ENCODE peak calls at places on chromosomes 12 and 14, in nine cellular contexts. X is HFF-Myc; L is effector memory CD4-positive, alpha-beta T cell; E is stomach; B is transverse colon; J is aorta; Q is astrocyte; M is tibial artery; V is breast epithelium. P is an unnamed sample.

GRCh38 chr14:61103541-61104339 is 122.7 kb downstream of the SLC38A6 start:
- DNase-seq in X (peak), L (no peak), E (no peak), B (peak), J (peak), Q (peak), M (peak), V (no peak), P (no peak)

GRCh38 chr14:54488318-54488645 is 498 bp downstream of the GMFB start:
- DNase-seq in X (no peak), L (no peak), E (no peak), B (no peak), J (no peak), Q (no peak), M (no peak), V (no peak), P (no peak)

GRCh38 chr14:21933681-21934080 is 260.1 kb upstream of the OR4E1 start:
- DNase-seq in X (no peak), L (no peak), E (no peak), B (no peak), J (no peak), Q (no peak), M (no peak), V (no peak), P (no peak)

GRCh38 chr12:47277972-47278448 is 198.3 kb upstream of the AMIGO2 start:
- DNase-seq in X (peak), L (no peak), E (no peak), B (no peak), J (no peak), Q (peak), M (no peak), V (no peak), P (no peak)

GRCh38 chr12:116450406-116450910 is 108.7 kb upstream of the MAP1LC3B2 start:
- DNase-seq in X (no peak), L (no peak), E (no peak), B (no peak), J (no peak), Q (no peak), M (no peak), V (no peak), P (no peak)

GRCh38 chr12:54028324-54029201 is at the start of gene HOXC6:
- DNase-seq in X (no peak), L (no peak), E (no peak), B (no peak), J (no peak), Q (no peak), M (no peak), V (peak), P (no peak)

GRCh38 chr14:95021588-95021987 is 135.7 kb downstream of the DICER1 start:
- DNase-seq in X (no peak), L (no peak), E (no peak), B (no peak), J (no peak), Q (no peak), M (no peak), V (no peak), P (no peak)

GRCh38 chr12:25135531-25136154 is 59.3 kb downstream of the DNAI7 start:
- DNase-seq in X (no peak), L (no peak), E (no peak), B (peak), J (no peak), Q (no peak), M (no peak), V (no peak), P (no peak)

GRCh38 chr12:103354403-103354802 is 141.4 kb downstream of the C12orf42 start:
- DNase-seq in X (no peak), L (no peak), E (no peak), B (no peak), J (no peak), Q (no peak), M (no peak), V (no peak), P (no peak)
- H3K4me3 ChIP-seq in X (no peak), L (no peak), E (no peak), B (no peak), J (no peak), Q (no peak), M (no peak), V (no peak), P (no peak)

GRCh38 chr12:124550123-124551089 is 17.0 kb downstream of the NCOR2 start:
- DNase-seq in X (no peak), L (no peak), E (no peak), B (no peak), J (peak), Q (no peak), M (no peak), V (no peak), P (no peak)
- H3K4me3 ChIP-seq in X (no peak), L (no peak), E (no peak), B (no peak), J (no peak), Q (no peak), M (no peak), V (no peak), P (no peak)

GRCh38 chr14:76701981-76702380 is 59.3 kb upstream of the VASH1 start:
- DNase-seq in X (no peak), L (no peak), E (no peak), B (no peak), J (peak), Q (no peak), M (peak), V (no peak), P (no peak)
- H3K4me3 ChIP-seq in X (no peak), L (no peak), E (no peak), B (no peak), J (no peak), Q (no peak), M (no peak), V (no peak), P (no peak)

GRCh38 chr12:80708535-80709328 is 1.3 kb downstream of the MYF6 start:
- DNase-seq in X (no peak), L (no peak), E (no peak), B (no peak), J (peak), Q (peak), M (no peak), V (no peak), P (no peak)
- H3K4me3 ChIP-seq in X (no peak), L (no peak), E (peak), B (no peak), J (no peak), Q (peak), M (no peak), V (no peak), P (no peak)

DNA sequence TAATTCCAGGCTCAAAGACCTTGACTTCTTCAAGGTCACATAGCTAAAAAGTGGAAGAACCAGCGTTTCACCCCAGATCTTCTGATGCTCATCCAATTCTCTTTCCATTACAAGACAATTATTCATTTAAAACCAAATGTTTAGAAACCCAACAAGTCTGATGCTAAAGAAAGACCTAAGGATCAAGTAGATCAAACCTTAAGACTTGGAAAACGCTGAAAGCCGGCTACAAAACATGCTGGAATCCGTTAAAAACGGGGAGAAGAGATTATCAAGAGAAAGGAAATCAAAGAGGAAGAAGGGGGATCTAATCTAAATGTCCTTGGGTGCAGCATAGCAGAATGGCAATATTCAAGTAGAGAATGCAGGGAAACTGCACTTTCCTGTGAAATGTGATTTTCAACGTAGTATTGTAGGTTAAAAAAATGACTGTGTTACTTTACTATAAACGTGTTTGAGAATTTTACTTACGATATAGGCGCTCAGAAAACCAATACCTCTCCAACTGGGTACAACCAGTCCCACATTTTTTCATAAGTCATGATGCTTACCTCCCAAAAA is 1.3 kb downstream of the PPP1R13B start:
- DNase-seq in X (no peak), L (no peak), E (no peak), B (no peak), J (no peak), Q (no peak), M (no peak), V (no peak), P (no peak)
- H3K4me3 ChIP-seq in X (peak), L (peak), E (peak), B (peak), J (peak), Q (peak), M (peak), V (peak), P (peak)

DNA sequence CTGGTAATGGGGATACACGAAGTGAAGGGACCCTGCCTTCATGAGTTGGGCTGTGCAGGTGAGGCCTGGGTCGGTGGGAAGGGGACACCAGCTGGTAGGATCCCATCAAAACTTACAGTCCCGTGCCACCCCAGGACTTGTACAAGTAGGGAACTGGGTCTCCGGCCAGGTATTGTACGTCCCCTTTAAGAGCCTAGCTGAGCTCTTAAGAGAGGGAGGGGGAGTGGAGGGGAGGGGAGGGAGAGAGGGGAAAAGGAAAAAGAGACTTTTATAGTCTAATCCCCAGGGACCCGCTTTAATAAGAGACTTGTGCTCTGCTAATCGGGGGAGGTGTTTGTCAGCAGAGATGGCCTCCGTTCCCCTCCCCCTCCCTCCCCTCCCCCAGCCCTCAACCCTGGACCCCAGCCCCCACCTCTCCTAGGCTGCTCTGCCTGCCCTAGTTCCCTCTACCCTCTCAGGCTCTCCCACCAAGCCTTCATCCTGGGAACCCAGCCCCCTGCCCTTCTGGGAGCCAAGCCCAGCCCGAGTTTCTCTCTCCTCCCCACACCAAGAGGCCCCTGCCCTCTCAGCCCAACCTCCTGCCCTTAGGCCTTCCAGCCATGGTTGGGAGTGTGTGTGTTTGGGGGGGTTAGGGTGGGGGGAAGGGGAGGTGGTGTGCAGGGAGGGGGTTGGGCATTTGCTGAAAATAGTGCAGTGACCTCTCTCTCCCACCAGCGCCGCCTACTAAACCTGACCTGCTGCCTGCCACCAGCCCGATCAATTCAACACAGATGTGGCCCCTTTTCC is 2.6 kb downstream of the GDF11 start:
- DNase-seq in X (no peak), L (no peak), E (no peak), B (no peak), J (no peak), Q (no peak), M (no peak), V (no peak), P (no peak)
- H3K4me3 ChIP-seq in X (peak), L (no peak), E (no peak), B (peak), J (no peak), Q (peak), M (no peak), V (no peak), P (no peak)

GRCh38 chr12:107111314-107111713 is 18.0 kb upstream of the CRY1 start:
- DNase-seq in X (no peak), L (no peak), E (no peak), B (no peak), J (no peak), Q (no peak), M (no peak), V (no peak), P (no peak)

GRCh38 chr12:107107381-107107780 is 14.0 kb upstream of the CRY1 start:
- DNase-seq in X (no peak), L (no peak), E (no peak), B (no peak), J (no peak), Q (no peak), M (no peak), V (no peak), P (no peak)

GRCh38 chr12:107109726-107110518 is 16.6 kb upstream of the CRY1 start:
- DNase-seq in X (no peak), L (no peak), E (no peak), B (no peak), J (no peak), Q (peak), M (no peak), V (no peak), P (no peak)

GRCh38 chr12:107108995-107109508 is 15.7 kb upstream of the CRY1 start:
- DNase-seq in X (no peak), L (no peak), E (no peak), B (no peak), J (no peak), Q (no peak), M (no peak), V (no peak), P (no peak)

DNA sequence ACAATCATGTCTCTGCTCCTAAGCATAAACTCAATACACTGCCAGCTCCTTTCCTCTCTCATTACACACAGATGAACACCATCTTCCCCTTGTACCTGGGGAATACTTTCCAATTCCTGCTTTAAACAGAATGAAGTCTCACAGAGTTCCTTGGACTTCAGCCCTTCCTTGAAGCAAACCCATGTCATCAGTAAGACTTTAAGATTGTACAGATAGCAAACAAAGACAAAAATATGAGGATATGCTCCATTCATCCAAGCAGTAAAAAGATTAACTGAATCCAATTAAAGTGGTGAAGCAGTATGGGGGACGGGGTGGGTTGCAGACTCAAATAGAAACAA is 17.1 kb upstream of the CRY1 start:
- DNase-seq in X (no peak), L (no peak), E (no peak), B (no peak), J (no peak), Q (no peak), M (no peak), V (no peak), P (no peak)
- H3K4me3 ChIP-seq in X (no peak), L (no peak), E (no peak), B (no peak), J (no peak), Q (no peak), M (no peak), V (no peak), P (no peak)

GRCh38 chr14:23566112-23566781 is 1.3 kb downstream of the AP1G2 start:
- DNase-seq in X (no peak), L (no peak), E (no peak), B (no peak), J (no peak), Q (no peak), M (no peak), V (no peak), P (no peak)
- H3K4me3 ChIP-seq in X (no peak), L (no peak), E (peak), B (peak), J (no peak), Q (no peak), M (no peak), V (no peak), P (no peak)

GRCh38 chr14:50955373-50956043 is 11.2 kb upstream of the PYGL start:
- DNase-seq in X (peak), L (no peak), E (no peak), B (peak), J (peak), Q (peak), M (peak), V (peak), P (peak)

GRCh38 chr14:50954811-50955372 is 10.6 kb upstream of the PYGL start:
- DNase-seq in X (peak), L (no peak), E (no peak), B (no peak), J (no peak), Q (peak), M (no peak), V (no peak), P (no peak)

GRCh38 chr14:50961606-50962259 is 17.4 kb upstream of the PYGL start:
- DNase-seq in X (peak), L (no peak), E (no peak), B (no peak), J (no peak), Q (peak), M (no peak), V (no peak), P (no peak)

GRCh38 chr14:50953497-50953896 is 9.2 kb upstream of the PYGL start:
- DNase-seq in X (no peak), L (no peak), E (no peak), B (no peak), J (no peak), Q (no peak), M (no peak), V (no peak), P (no peak)

DNA sequence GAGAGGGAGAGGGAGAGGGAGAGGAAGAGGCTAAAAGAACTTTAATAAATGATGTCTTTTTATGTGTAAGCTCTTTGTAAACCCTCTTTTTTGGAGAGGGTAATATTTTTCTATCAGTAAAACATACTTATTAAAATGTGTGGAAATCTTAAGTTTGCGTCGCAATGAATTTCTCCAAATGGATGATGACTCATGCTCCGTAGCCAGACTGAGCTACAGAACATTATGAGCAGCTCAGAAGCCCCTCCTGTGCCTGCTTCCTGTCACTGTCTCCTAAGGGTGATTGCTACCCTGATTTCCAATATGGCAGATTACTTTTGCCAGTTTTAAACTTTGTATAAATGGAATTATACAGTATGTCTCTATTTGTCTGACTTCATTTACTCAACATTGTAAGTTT is 13.0 kb upstream of the PYGL start:
- DNase-seq in X (no peak), L (no peak), E (no peak), B (no peak), J (no peak), Q (peak), M (no peak), V (no peak), P (no peak)
- H3K4me3 ChIP-seq in X (no peak), L (no peak), E (no peak), B (no peak), J (no peak), Q (no peak), M (no peak), V (no peak), P (no peak)

P was measured in colonic mucosa.